ENCODE peak calls at places on chromosomes 12 and 14, in six cellular contexts. H, G, E, T, V and W are unnamed samples.

GRCh38 chr14:77036484-77037337 is 8.2 kb upstream of the IRF2BPL start:
- DNase-seq in H (peak), T (peak), V (no peak), G (no peak), E (no peak), W (peak)

GRCh38 chr12:12331896-12332295 is 18.1 kb downstream of the MANSC1 start:
- DNase-seq in E (no peak), T (peak), G (no peak), V (no peak), H (no peak), W (no peak)

GRCh38 chr12:112971248-112971647 is 7.1 kb upstream of the OAS2 start:
- DNase-seq in G (no peak), H (no peak), E (no peak), V (no peak), T (no peak), W (no peak)

GRCh38 chr14:92724516-92725340 is 23.7 kb downstream of the LGMN start:
- DNase-seq in T (no peak), H (no peak), E (no peak), V (no peak), G (no peak), W (no peak)

GRCh38 chr14:101010835-101011234 is 107.3 kb upstream of the RTL1 start:
- DNase-seq in G (no peak), T (no peak), H (no peak), E (no peak), V (no peak), W (no peak)

GRCh38 chr14:38808734-38809455 is 294.1 kb downstream of the SEC23A start:
- DNase-seq in E (peak), G (no peak), V (peak), H (no peak), T (peak), W (no peak)

GRCh38 chr12:110934093-110934852 is 13.9 kb upstream of the MYL2 start:
- DNase-seq in V (peak), H (peak), E (no peak), G (no peak), T (peak), W (no peak)

GRCh38 chr14:33499687-33500086 is 451.2 kb downstream of the EGLN3 start:
- DNase-seq in T (no peak), H (no peak), E (peak), G (no peak), V (no peak), W (no peak)

GRCh38 chr12:31219521-31219920 is 106.4 kb downstream of the SINHCAF start:
- DNase-seq in T (no peak), H (no peak), E (no peak), G (no peak), V (no peak), W (no peak)

GRCh38 chr12:72075401-72075800 is 136.8 kb downstream of the TPH2 start:
- DNase-seq in G (no peak), V (no peak), T (no peak), E (no peak), H (no peak), W (no peak)

GRCh38 chr14:61281186-61281676 is at the start of gene TMEM30B:
- DNase-seq in V (peak), H (no peak), G (no peak), E (no peak), T (peak), W (no peak)

GRCh38 chr12:67034110-67034879 is 234.9 kb upstream of the CAND1 start:
- DNase-seq in T (peak), G (no peak), E (no peak), H (no peak), V (no peak), W (no peak)

GRCh38 chr12:12319501-12320322 is 30.3 kb downstream of the MANSC1 start:
- DNase-seq in T (no peak), H (peak), G (no peak), V (peak), E (no peak), W (no peak)

GRCh38 chr12:132286912-132287311 is 42.5 kb downstream of the GALNT9 start:
- DNase-seq in T (peak), G (no peak), H (peak), E (no peak), V (no peak), W (no peak)

GRCh38 chr12:4107436-4107878 is 166.1 kb upstream of the CCND2 start:
- DNase-seq in H (peak), V (peak), T (peak), G (peak), E (peak), W (peak)

GRCh38 chr12:93019911-93020224 is 90.8 kb upstream of the EEA1 start:
- DNase-seq in E (no peak), V (no peak), T (no peak), H (no peak), G (no peak), W (no peak)

GRCh38 chr14:102948698-102949061 is 26.2 kb downstream of the AMN start:
- DNase-seq in T (no peak), E (peak), G (no peak), H (no peak), V (no peak), W (no peak)

GRCh38 chr12:69553626-69554248 is 31.5 kb upstream of the CCT2 start:
- DNase-seq in E (peak), T (peak), G (peak), V (no peak), H (no peak), W (no peak)

GRCh38 chr12:107331912-107332311 is 238.6 kb upstream of the CRY1 start:
- DNase-seq in V (no peak), T (no peak), H (no peak), E (no peak), G (no peak), W (no peak)

GRCh38 chr14:50844397-50844796 is 13.4 kb upstream of the NIN start:
- DNase-seq in T (no peak), G (no peak), V (no peak), E (no peak), H (no peak), W (no peak)

DNA sequence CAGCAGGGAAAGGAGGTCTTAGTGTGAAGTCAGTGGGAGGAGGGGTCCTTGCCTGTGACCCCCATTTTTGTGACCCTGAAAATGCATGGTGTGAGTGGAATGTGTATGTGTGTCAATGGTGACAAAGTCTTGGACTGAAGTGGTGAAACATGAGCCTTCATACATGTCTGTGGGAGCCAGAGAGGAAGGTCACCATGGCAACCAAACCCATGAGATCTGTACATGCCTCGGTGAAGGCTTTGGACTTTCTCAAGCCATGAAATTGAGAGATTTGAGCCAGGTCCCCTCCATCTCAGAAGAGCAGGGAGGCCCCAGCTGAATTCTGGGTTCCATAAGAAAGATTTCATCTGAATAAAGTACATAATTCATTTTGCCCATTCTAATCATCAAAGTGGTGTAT is 108.8 kb downstream of the TTC8 start:
- DNase-seq in V (no peak), T (no peak), E (no peak), H (no peak), G (no peak), W (no peak)
- H3K4me3 ChIP-seq in V (no peak), T (no peak), E (no peak), H (no peak), G (no peak), W (no peak)

DNA sequence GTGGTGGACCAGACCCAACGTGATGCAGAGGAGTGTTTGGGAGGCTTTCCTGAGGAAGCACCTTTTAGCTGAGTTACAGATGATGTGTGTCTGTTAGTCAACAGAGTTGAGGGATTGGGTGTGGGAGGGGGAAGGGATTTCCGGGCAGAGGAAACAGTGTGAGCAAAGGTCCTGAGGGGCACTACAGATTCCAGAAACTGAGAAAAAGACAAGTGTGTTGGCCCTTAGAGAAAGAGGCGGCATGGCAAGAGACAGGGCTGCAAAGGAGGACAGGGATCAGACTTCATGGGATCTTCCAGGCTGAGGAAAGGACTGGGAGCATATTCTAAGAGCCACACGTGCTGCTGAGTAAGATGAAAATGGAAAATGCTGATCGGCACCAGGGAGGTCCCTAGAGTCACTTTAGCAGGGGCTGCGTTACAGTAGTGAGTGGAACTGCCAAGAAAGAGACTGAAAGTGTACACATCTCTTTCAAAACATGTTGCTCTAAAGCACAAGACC is 9.4 kb upstream of the RPS6KL1 start:
- DNase-seq in T (peak), V (no peak), H (peak), G (peak), E (peak), W (no peak)
- H3K27ac ChIP-seq in T (no peak), V (no peak), H (no peak), G (no peak), E (peak), W (no peak)

GRCh38 chr12:25500651-25501050 is 52.4 kb downstream of the LMNTD1 start:
- DNase-seq in E (no peak), T (peak), H (no peak), V (no peak), G (no peak), W (no peak)
- H3K4me2 ChIP-seq in E (no peak), T (no peak), H (no peak), V (no peak), G (no peak), W (no peak)

GRCh38 chr12:124920353-124920935 is 6.0 kb upstream of the UBC start:
- DNase-seq in T (no peak), E (peak), G (no peak), V (peak), H (no peak), W (peak)

GRCh38 chr12:124917135-124917840 is 2.8 kb upstream of the UBC start:
- DNase-seq in H (peak), G (peak), T (peak), V (peak), E (peak), W (peak)

GRCh38 chr12:124921200-124922008 is 7.0 kb upstream of the UBC start:
- DNase-seq in V (peak), T (peak), E (peak), G (peak), H (no peak), W (peak)

GRCh38 chr12:124917841-124918621 is 3.6 kb upstream of the UBC start:
- DNase-seq in E (peak), V (no peak), G (no peak), T (peak), H (no peak), W (no peak)

DNA sequence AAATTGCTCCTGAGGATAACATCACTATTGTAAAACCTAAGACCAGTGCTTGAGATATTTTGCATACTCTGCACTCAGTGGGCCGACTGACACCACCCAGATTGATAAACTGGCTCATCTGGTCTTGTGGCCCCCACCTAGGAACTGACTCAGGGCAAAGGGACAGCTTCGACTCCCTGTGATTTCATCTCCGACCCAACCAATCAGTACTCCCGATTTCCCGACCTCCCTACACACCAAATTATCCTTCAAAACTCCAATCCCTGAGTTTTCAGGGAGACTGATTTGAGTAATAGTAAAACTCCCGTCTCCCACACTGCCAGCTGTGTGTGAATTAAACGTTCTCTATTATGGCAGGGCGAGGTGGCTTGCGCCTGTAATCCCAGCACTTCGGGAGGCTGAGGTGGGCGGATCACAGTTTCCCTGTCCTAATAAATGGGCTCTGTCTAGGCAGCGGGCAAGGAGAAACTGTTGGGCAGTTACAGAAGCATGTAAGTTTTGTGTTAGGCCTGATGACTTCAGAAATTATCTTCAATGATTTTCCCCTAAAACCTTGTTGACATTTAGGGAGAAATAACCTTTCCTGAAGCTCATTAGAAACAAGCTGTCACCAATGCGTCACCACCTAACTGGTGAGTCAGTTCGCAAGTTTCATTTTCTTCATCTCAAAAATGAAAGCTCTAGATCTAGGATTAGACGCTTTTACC is 5.3 kb upstream of the UBC start:
- DNase-seq in E (peak), V (no peak), T (peak), H (no peak), G (peak), W (peak)
- H3K4me3 ChIP-seq in E (peak), V (peak), T (peak), H (peak), G (no peak), W (peak)

GRCh38 chr12:27555316-27555715 is 31.3 kb downstream of the PPFIBP1 start:
- DNase-seq in T (no peak), E (no peak), H (no peak), G (peak), V (no peak), W (no peak)
- H3K27ac ChIP-seq in T (no peak), E (no peak), H (peak), G (peak), V (no peak), W (no peak)

GRCh38 chr14:69704319-69704718 is 62.6 kb upstream of the SRSF5 start:
- DNase-seq in G (no peak), T (no peak), V (no peak), E (no peak), H (no peak), W (no peak)
- H3K4me2 ChIP-seq in G (no peak), T (no peak), V (no peak), E (no peak), H (no peak), W (no peak)

GRCh38 chr12:49901026-49901425 is 2.7 kb downstream of the FAIM2 start:
- DNase-seq in V (no peak), H (no peak), T (no peak), G (no peak), E (no peak), W (no peak)
- H3K4me3 ChIP-seq in V (no peak), H (no peak), T (no peak), G (no peak), E (no peak), W (no peak)

GRCh38 chr12:118402251-118402650 is 25.9 kb downstream of the SUDS3 start:
- DNase-seq in G (peak), E (no peak), T (no peak), H (peak), V (no peak), W (no peak)
- H3K27ac ChIP-seq in G (peak), E (no peak), T (no peak), H (peak), V (no peak), W (no peak)

GRCh38 chr12:94165152-94165551 is 16.8 kb downstream of the PLXNC1 start:
- DNase-seq in T (no peak), V (peak), H (peak), E (no peak), G (no peak), W (no peak)
- H3K4me2 ChIP-seq in T (no peak), V (peak), H (no peak), E (no peak), G (no peak), W (no peak)